ENCODE peak calls at places on chromosomes 4 and X, in nine cellular contexts. Y, Z, L, X, K, D, W, R and J are unnamed samples. For H3K36me3, the result is how much of the 10 kb centered on the place peaks cover.

GRCh38 chr4:25559508-25559907 is 96.1 kb upstream of the SLC34A2 start:
- DNase-seq in Y (no peak), Z (no peak), L (no peak), X (no peak), K (no peak), D (no peak), W (no peak), R (no peak), J (no peak)

GRCh38 chr4:147299205-147299604 is 181.7 kb upstream of the EDNRA start:
- DNase-seq in Y (no peak), Z (no peak), L (no peak), X (no peak), K (no peak), D (no peak), W (no peak), R (no peak), J (no peak)

GRCh38 chrX:135520553-135521404 is at the start of gene INTS6L:
- DNase-seq in Y (peak), Z (peak), L (peak), X (peak), K (peak), D (peak), W (peak), R (peak), J (peak)

GRCh38 chr4:42718336-42718735 is 61.4 kb upstream of the ATP8A1 start:
- DNase-seq in Y (no peak), Z (no peak), L (no peak), X (no peak), K (no peak), D (no peak), W (no peak), R (no peak), J (no peak)

GRCh38 chr4:99856166-99856565 is 38.1 kb downstream of the LAMTOR3 start:
- DNase-seq in Y (no peak), Z (no peak), L (no peak), X (no peak), K (no peak), D (no peak), W (peak), R (no peak), J (no peak)

GRCh38 chr4:94615431-94615830 is 142.3 kb upstream of the BMPR1B start:
- DNase-seq in Y (no peak), Z (no peak), L (no peak), X (no peak), K (no peak), D (no peak), W (no peak), R (no peak), J (no peak)

GRCh38 chr4:138111462-138112000 is 130.6 kb downstream of the SLC7A11 start:
- DNase-seq in Y (no peak), Z (no peak), L (no peak), X (no peak), K (no peak), D (peak), W (peak), R (no peak), J (no peak)

GRCh38 chr4:72442147-72442546 is 126.9 kb downstream of the ADAMTS3 start:
- DNase-seq in Y (no peak), Z (no peak), L (no peak), X (no peak), K (no peak), D (no peak), W (no peak), R (no peak), J (no peak)

GRCh38 chr4:128427832-128428366 is 140.3 kb upstream of the PGRMC2 start:
- DNase-seq in Y (peak), Z (peak), L (peak), X (no peak), K (peak), D (peak), W (peak), R (no peak), J (no peak)

GRCh38 chr4:8274772-8275241 is 5.3 kb downstream of the HTRA3 start:
- DNase-seq in Y (peak), Z (no peak), L (peak), X (no peak), K (peak), D (no peak), W (peak), R (peak), J (no peak)

GRCh38 chrX:121581885-121582284 is 534.5 kb downstream of the GLUD2 start:
- DNase-seq in Y (no peak), Z (no peak), L (no peak), X (no peak), K (no peak), D (no peak), W (no peak), R (no peak), J (no peak)

GRCh38 chrX:11888421-11888820 is 130.4 kb downstream of the MSL3 start:
- DNase-seq in Y (no peak), Z (no peak), L (no peak), X (no peak), K (no peak), D (no peak), W (no peak), R (no peak), J (no peak)

GRCh38 chr4:8921465-8921864 is 49.8 kb upstream of the HMX1 start:
- DNase-seq in Y (peak), Z (no peak), L (no peak), X (peak), K (no peak), D (no peak), W (no peak), R (no peak), J (no peak)

GRCh38 chr4:15469402-15470148 is at the start of gene CC2D2A:
- DNase-seq in Y (no peak), Z (no peak), L (no peak), X (no peak), K (peak), D (peak), W (peak), R (no peak), J (no peak)

GRCh38 chrX:129472116-129472515 is 51.2 kb downstream of the SMARCA1 start:
- DNase-seq in Y (no peak), Z (no peak), L (no peak), X (no peak), K (no peak), D (no peak), W (no peak), R (no peak), J (no peak)

GRCh38 chr4:87100093-87100634 is 120.3 kb downstream of the KLHL8 start:
- DNase-seq in Y (no peak), Z (no peak), L (no peak), X (no peak), K (no peak), D (no peak), W (no peak), R (no peak), J (no peak)

GRCh38 chr4:62644372-62644771 is 1444.2 kb downstream of the ADGRL3 start:
- DNase-seq in Y (peak), Z (no peak), L (no peak), X (no peak), K (peak), D (peak), W (peak), R (no peak), J (no peak)

GRCh38 chr4:151644625-151645024 is 116.2 kb downstream of the GATB start:
- DNase-seq in Y (no peak), Z (peak), L (no peak), X (no peak), K (no peak), D (peak), W (peak), R (no peak), J (no peak)

GRCh38 chr4:170990989-170991589 is 822.1 kb upstream of the GALNTL6 start:
- DNase-seq in Y (no peak), Z (no peak), L (no peak), X (no peak), K (no peak), D (peak), W (no peak), R (no peak), J (no peak)

GRCh38 chrX:1587161-1587560 is 4.2 kb upstream of the AKAP17A start:
- DNase-seq in Y (no peak), Z (no peak), L (no peak), X (peak), K (no peak), D (no peak), W (no peak), R (no peak), J (no peak)

GRCh38 chr4:177673980-177674504 is 231.8 kb upstream of the AGA start:
- DNase-seq in Y (no peak), Z (no peak), L (no peak), X (no peak), K (no peak), D (peak), W (no peak), R (no peak), J (no peak)

GRCh38 chr4:141074098-141074878 is 59.0 kb downstream of the RNF150 start:
- DNase-seq in Y (no peak), Z (no peak), L (no peak), X (no peak), K (no peak), D (no peak), W (peak), R (no peak), J (no peak)

GRCh38 chr4:138804705-138805104 is 210.9 kb upstream of the NOCT start:
- DNase-seq in Y (no peak), Z (no peak), L (no peak), X (no peak), K (no peak), D (no peak), W (no peak), R (no peak), J (no peak)

GRCh38 chr4:80535551-80535950 is 200.0 kb downstream of the CFAP299 start:
- DNase-seq in Y (no peak), Z (no peak), L (no peak), X (no peak), K (no peak), D (no peak), W (no peak), R (no peak), J (no peak)

GRCh38 chr4:110196206-110196870 is 2.1 kb downstream of the ELOVL6 start:
- DNase-seq in Y (peak), Z (peak), L (peak), X (peak), K (peak), D (peak), W (peak), R (peak), J (peak)

GRCh38 chr4:185213829-185214228 is 4.4 kb downstream of the SNX25 start:
- DNase-seq in Y (no peak), Z (no peak), L (no peak), X (no peak), K (no peak), D (no peak), W (no peak), R (no peak), J (peak)

GRCh38 chrX:136251042-136251991 is at the start of gene MAP7D3:
- DNase-seq in Y (peak), Z (peak), L (peak), X (peak), K (peak), D (peak), W (peak), R (peak), J (peak)

GRCh38 chr4:61374612-61374920 is 174.4 kb downstream of the ADGRL3 start:
- DNase-seq in Y (no peak), Z (no peak), L (no peak), X (no peak), K (no peak), D (peak), W (peak), R (no peak), J (no peak)

GRCh38 chr4:88456757-88457306 is at the start of gene HERC5:
- DNase-seq in Y (peak), Z (peak), L (peak), X (peak), K (peak), D (peak), W (peak), R (peak), J (peak)

GRCh38 chrX:378443-378842 is 8.3 kb downstream of the PPP2R3B start:
- DNase-seq in Y (no peak), Z (no peak), L (no peak), X (no peak), K (no peak), D (no peak), W (no peak), R (peak), J (no peak)

GRCh38 chrX:1545776-1546408 is 8.9 kb upstream of the P2RY8 start:
- DNase-seq in Y (no peak), Z (no peak), L (no peak), X (peak), K (no peak), D (no peak), W (no peak), R (no peak), J (no peak)

GRCh38 chrX:38868941-38869378 is 67.7 kb downstream of the MID1IP1 start:
- DNase-seq in Y (no peak), Z (no peak), L (no peak), X (no peak), K (no peak), D (no peak), W (peak), R (no peak), J (no peak)

GRCh38 chr4:8402181-8402597 is 38.3 kb downstream of the ACOX3 start:
- DNase-seq in Y (peak), Z (no peak), L (no peak), X (no peak), K (no peak), D (no peak), W (no peak), R (peak), J (no peak)

GRCh38 chrX:137290011-137290410 is 256.2 kb upstream of the GPR101 start:
- DNase-seq in Y (no peak), Z (no peak), L (no peak), X (no peak), K (no peak), D (no peak), W (no peak), R (no peak), J (no peak)

GRCh38 chr4:111231281-111231680 is 608.4 kb upstream of the PITX2 start:
- DNase-seq in Y (no peak), Z (no peak), L (no peak), X (no peak), K (no peak), D (no peak), W (no peak), R (no peak), J (no peak)

GRCh38 chrX:19389217-19389616 is 45.5 kb downstream of the PDHA1 start:
- DNase-seq in Y (no peak), Z (no peak), L (no peak), X (peak), K (no peak), D (no peak), W (no peak), R (no peak), J (no peak)
- TF ChIP-seq CTCF in Y (no peak), Z (no peak), L (no peak), X (no peak), K (no peak), D (no peak), W (no peak), R (no peak), J (no peak)

DNA sequence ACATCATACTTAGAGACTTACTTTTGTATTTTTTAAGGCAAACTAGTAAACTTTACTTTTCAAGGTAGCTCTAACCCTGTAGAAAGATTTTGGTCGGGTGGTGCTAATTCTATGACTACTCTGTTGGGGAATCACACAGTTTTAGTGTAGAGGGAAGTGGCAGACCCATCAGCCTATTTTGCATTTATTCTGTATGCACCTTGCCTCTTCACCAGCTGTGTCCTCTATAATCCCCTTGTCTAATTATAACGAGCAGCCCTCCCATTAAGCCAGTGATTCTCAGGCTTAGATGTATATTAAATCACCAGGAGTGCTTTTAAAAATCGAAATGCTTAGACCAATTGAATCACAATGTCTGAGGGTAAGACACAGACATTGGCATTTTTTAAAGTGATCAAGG is 78.1 kb downstream of the GALNT7 start:
- DNase-seq in Y (no peak), Z (no peak), L (no peak), X (no peak), K (no peak), D (no peak), W (no peak), R (no peak), J (no peak)
- H3K4me3 ChIP-seq in Y (no peak), Z (no peak), L (no peak), X (no peak), K (no peak), D (peak), W (no peak), R (no peak), J (no peak)

GRCh38 chrX:16745102-16745501 is 25.7 kb downstream of the SYAP1 start:
- DNase-seq in Y (no peak), Z (no peak), L (no peak), X (no peak), K (no peak), D (no peak), W (no peak), R (no peak), J (no peak)

GRCh38 chrX:16743604-16744325 is 24.4 kb downstream of the SYAP1 start:
- DNase-seq in Y (no peak), Z (no peak), L (no peak), X (no peak), K (no peak), D (no peak), W (peak), R (no peak), J (no peak)

GRCh38 chrX:16745659-16746058 is 26.2 kb downstream of the SYAP1 start:
- DNase-seq in Y (no peak), Z (no peak), L (no peak), X (no peak), K (no peak), D (no peak), W (no peak), R (no peak), J (no peak)

GRCh38 chrX:16750136-16750535 is 30.7 kb downstream of the SYAP1 start:
- DNase-seq in Y (no peak), Z (no peak), L (no peak), X (no peak), K (no peak), D (no peak), W (no peak), R (no peak), J (no peak)

GRCh38 chrX:16748425-16748824 is 29.0 kb downstream of the SYAP1 start:
- DNase-seq in Y (no peak), Z (no peak), L (no peak), X (no peak), K (no peak), D (no peak), W (no peak), R (no peak), J (no peak)
- H3K36me3 ChIP-seq in Y (half or more), Z (half or more), L (under half), X (under half), K (under half), D (under half), W (under half), R (under half), J (under half)

DNA sequence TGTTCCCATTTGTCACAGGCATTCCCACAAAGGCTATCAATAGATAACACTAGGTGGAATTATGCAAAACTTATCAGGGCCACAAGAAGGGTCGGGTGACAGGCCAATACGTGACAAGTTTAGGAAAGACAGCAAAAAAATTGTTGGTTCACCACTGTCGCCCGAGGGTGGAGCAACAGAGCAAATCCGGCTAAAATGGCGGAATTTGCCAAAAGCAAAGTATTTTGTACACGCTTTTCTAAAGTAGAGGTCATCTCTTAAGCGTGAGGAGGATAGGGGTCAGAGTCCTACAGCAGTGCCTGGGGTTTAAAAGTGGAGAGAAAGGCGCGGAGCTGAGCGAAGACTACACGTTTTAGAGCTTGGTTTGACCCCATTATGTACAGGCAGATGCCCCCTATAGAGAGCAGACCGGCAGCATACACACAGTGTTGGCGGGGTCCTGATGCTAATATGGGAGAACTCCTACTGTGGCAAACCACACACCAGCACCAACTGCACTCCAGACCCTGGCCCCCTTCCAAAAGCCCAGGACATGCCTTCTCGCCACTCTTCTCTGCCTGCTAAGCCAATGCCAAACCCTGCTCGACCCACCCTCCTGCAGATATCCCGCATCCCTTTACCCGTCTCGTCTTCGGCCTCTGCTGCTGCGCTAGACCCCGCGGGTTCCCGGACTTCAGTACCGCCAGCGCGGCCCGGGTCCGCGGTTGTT is 733 bp downstream of the CCNA2 start:
- DNase-seq in Y (no peak), Z (peak), L (no peak), X (no peak), K (peak), D (peak), W (peak), R (no peak), J (no peak)
- TF ChIP-seq CTCF in Y (no peak), Z (peak), L (no peak), X (peak), K (no peak), D (no peak), W (peak), R (no peak), J (peak)

GRCh38 chrX:102711872-102712215 is 404 bp upstream of the GPRASP2 start:
- DNase-seq in Y (no peak), Z (no peak), L (no peak), X (no peak), K (no peak), D (peak), W (no peak), R (no peak), J (no peak)
- H3K4me3 ChIP-seq in Y (peak), Z (no peak), L (peak), X (peak), K (peak), D (peak), W (peak), R (peak), J (no peak)

GRCh38 chr4:48832571-48832970 is 1.7 kb downstream of the OCIAD1 start:
- DNase-seq in Y (no peak), Z (no peak), L (no peak), X (no peak), K (no peak), D (no peak), W (no peak), R (no peak), J (no peak)
- H3K36me3 ChIP-seq in Y (under half), Z (half or more), L (under half), X (under half), K (under half), D (under half), W (under half), R (under half), J (under half)

DNA sequence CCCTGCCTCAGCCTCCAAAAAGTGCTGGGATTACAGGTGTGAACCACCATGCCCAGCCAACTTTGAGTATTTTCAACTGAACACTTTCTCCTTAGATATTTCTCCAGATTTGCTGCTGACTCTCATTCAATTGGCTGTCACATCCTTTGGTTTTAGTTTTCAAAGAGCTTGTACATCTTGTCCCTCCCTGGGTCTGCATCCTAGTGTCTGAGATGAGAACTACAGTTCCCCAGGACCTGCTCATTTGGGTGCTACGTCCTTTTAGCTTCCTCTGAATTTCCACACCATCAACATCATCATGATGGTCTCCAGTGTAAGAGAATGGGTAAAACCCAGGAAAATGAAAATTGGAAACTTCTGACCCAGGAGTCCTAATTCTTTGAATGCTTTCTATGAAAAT is 312.9 kb downstream of the NLGN4X start:
- DNase-seq in Y (no peak), Z (no peak), L (no peak), X (no peak), K (no peak), D (peak), W (no peak), R (no peak), J (no peak)
- TF ChIP-seq CTCF in Y (no peak), Z (no peak), L (no peak), X (no peak), K (no peak), D (no peak), W (no peak), R (no peak), J (no peak)